ENCODE peak calls at places on chromosomes 3 and 15, in six cellular contexts. M, A, D, V, O and E are unnamed samples.

GRCh38 chr15:83436513-83437158 is 10.5 kb upstream of the SH3GL3 start:
- DNase-seq in M (no peak), A (no peak), D (peak; percentile 72), V (no peak), O (no peak), E (no peak)

GRCh38 chr15:62241135-62241770 is 76.2 kb upstream of the C2CD4B start:
- DNase-seq in M (peak; percentile 42), A (no peak), D (peak; percentile 60), V (no peak), O (peak; percentile 38), E (no peak)

GRCh38 chr15:96625251-96625650 is 294.8 kb downstream of the NR2F2 start:
- DNase-seq in M (no peak), A (no peak), D (no peak), V (no peak), O (no peak), E (no peak)

GRCh38 chr15:88658972-88659931 is 20.4 kb downstream of the ISG20 start:
- DNase-seq in M (peak; percentile 34), A (peak; percentile 56), D (no peak), V (no peak), O (no peak), E (no peak)

GRCh38 chr3:193640728-193641127 is 47.7 kb downstream of the OPA1 start:
- DNase-seq in M (no peak), A (no peak), D (no peak), V (no peak), O (no peak), E (no peak)

GRCh38 chr3:56269755-56270154 is 198.5 kb downstream of the ERC2 start:
- DNase-seq in M (no peak), A (no peak), D (no peak), V (no peak), O (no peak), E (no peak)

GRCh38 chr3:3800685-3801509 is 1.7 kb downstream of the LRRN1 start:
- DNase-seq in M (peak; percentile 61), A (no peak), D (peak; percentile 67), V (no peak), O (peak; percentile 50), E (peak; percentile 72)

GRCh38 chr15:35506272-35506870 is 39.6 kb downstream of the DPH6 start:
- DNase-seq in M (no peak), A (no peak), D (peak; percentile 20), V (no peak), O (no peak), E (no peak)

GRCh38 chr3:125431391-125431790 is 56.3 kb upstream of the ZNF148 start:
- DNase-seq in M (no peak), A (no peak), D (no peak), V (no peak), O (no peak), E (no peak)

GRCh38 chr15:81071130-81071529 is 62.9 kb upstream of the CFAP161 start:
- DNase-seq in M (no peak), A (no peak), D (no peak), V (no peak), O (no peak), E (no peak)

GRCh38 chr3:34019158-34019557 is 220.7 kb downstream of the PDCD6IP start:
- DNase-seq in M (no peak), A (no peak), D (no peak), V (no peak), O (no peak), E (no peak)

GRCh38 chr3:143237036-143237688 is 117.6 kb downstream of the CHST2 start:
- DNase-seq in M (no peak), A (no peak), D (peak; percentile 88), V (no peak), O (no peak), E (no peak)

GRCh38 chr15:57329582-57330367 is 46.5 kb upstream of the CGNL1 start:
- DNase-seq in M (no peak), A (no peak), D (no peak), V (no peak), O (no peak), E (no peak)

GRCh38 chr3:108546249-108546648 is 35.9 kb upstream of the MYH15 start:
- DNase-seq in M (no peak), A (no peak), D (no peak), V (no peak), O (no peak), E (no peak)

GRCh38 chr3:191753186-191753585 is 292.2 kb downstream of the PYDC2 start:
- DNase-seq in M (no peak), A (no peak), D (no peak), V (no peak), O (no peak), E (no peak)

GRCh38 chr3:175003590-175003989 is 144.5 kb downstream of the NAALADL2 start:
- DNase-seq in M (no peak), A (no peak), D (no peak), V (no peak), O (no peak), E (no peak)

GRCh38 chr15:65246026-65246714 is 34.9 kb upstream of the CILP start:
- DNase-seq in M (no peak), A (no peak), D (no peak), V (no peak), O (no peak), E (no peak)

GRCh38 chr15:65248506-65248905 is 37.2 kb upstream of the CILP start:
- DNase-seq in M (no peak), A (no peak), D (peak; percentile 18), V (no peak), O (no peak), E (no peak)

GRCh38 chr15:65244638-65245037 is 33.4 kb upstream of the CILP start:
- DNase-seq in M (no peak), A (peak; percentile 11), D (no peak), V (no peak), O (no peak), E (no peak)

GRCh38 chr15:65246939-65247338 is 35.7 kb upstream of the CILP start:
- DNase-seq in M (no peak), A (no peak), D (no peak), V (no peak), O (no peak), E (no peak)

GRCh38 chr15:65245096-65245849 is 34.0 kb upstream of the CILP start:
- DNase-seq in M (no peak), A (peak; percentile 93), D (no peak), V (no peak), O (peak; percentile 28), E (no peak)
- H3K27ac ChIP-seq in M (peak overlapping the region; percentile 80), A (peak overlapping the region; percentile 40), D (no peak overlapping the region), V (no peak overlapping the region), O (no peak overlapping the region), E (no peak overlapping the region)

GRCh38 chr3:88336894-88337293 is 187.1 kb downstream of the C3orf38 start:
- DNase-seq in M (no peak), A (no peak), D (no peak), V (no peak), O (no peak), E (no peak)

DNA sequence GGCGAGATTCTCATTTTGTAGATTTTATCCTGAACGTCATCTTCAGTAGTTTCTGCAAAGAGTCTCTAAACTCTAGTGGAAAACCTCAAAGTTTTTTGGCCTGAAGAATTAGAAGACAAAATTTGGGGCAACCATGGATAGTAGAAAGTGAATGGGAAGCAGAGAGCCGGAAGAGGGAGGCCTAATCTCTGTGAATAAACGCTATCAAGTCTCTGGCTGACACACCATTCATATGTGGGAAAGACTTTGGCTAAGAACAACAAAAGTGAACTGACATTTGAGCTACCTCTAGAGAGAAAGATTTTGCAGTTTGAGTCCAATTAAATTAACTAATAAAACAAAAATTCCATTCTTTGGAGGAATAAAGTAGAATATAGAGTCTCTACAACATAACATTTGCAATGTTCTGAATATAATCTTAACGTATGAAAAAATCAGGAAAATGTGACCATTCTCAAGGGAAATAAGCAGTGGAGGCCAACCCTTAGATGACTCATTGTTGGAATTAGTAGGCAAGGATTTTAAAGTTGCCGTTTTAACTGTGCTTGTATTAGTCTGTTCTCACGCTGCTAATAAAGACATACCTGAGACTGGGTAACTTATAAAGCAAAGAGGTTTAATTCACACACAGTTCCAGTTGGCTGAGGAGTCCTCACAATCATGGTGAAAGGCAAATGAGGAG is 184.6 kb downstream of the C3orf38 start:
- DNase-seq in M (no peak), A (no peak), D (no peak), V (no peak), O (no peak), E (no peak)
- TF ChIP-seq CTCF in M (no peak), A (no peak), D (no peak), V (no peak), O (no peak), E (no peak)

GRCh38 chr3:127840671-127841070 is 18.4 kb upstream of the MGLL start:
- DNase-seq in M (no peak), A (no peak), D (no peak), V (no peak), O (no peak), E (no peak)
- H3K4me1 ChIP-seq in M (peaks cover 8% of the 10 kb centered on the region), A (no peaks in the 10 kb centered on the region), D (peaks cover 11% of the 10 kb centered on the region), V (no peaks in the 10 kb centered on the region), O (peaks cover 15% of the 10 kb centered on the region), E (no peaks in the 10 kb centered on the region)

DNA sequence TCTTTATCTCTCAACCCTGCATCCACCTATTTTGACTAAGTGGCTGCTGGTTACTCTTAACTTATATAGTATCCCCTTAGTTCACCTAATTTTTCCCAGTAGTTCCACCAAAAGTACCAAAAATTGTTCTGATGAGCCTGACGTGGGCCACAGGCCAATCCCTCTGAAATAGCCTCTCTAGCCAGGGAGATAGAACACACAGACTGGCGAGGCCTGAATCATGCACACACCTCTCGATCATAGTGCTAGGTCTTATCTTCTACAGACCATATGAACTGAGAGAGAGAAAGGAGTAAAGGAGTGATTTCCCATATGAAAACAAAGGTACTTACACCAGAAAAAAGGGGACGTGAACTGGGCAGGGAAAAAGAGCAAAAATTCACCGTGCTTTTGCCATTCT is 72.5 kb upstream of the ADAMTS9 start:
- DNase-seq in M (no peak), A (no peak), D (no peak), V (no peak), O (no peak), E (no peak)
- H3K27ac ChIP-seq in M (peak overlapping the region; percentile 50), A (peak overlapping the region; percentile 45), D (no peak overlapping the region), V (no peak overlapping the region), O (no peak overlapping the region), E (no peak overlapping the region)